ENCODE peak calls at places on chromosome 2, in seven cellular contexts. One of them, this sample, is unnamed.

GRCh38 chr2:162582357-162582798 is 238.4 kb downstream of the GCA start:
- DNase-seq in glutamatergic neuron: no peak
- DNase-seq in H4: peak
- DNase-seq in foreskin fibroblast: no peak
- DNase-seq in PC-9: peak
- DNase-seq in NCI-H1092: no peak
- DNase-seq in CD4-positive, CD25-positive, alpha-beta regulatory T cell: no peak
- DNase-seq in this sample: peak

GRCh38 chr2:9772999-9773904 is 70.0 kb upstream of the TAF1B start:
- DNase-seq in glutamatergic neuron: no peak
- DNase-seq in H4: no peak
- DNase-seq in foreskin fibroblast: no peak
- DNase-seq in PC-9: no peak
- DNase-seq in NCI-H1092: no peak
- DNase-seq in CD4-positive, CD25-positive, alpha-beta regulatory T cell: no peak
- DNase-seq in this sample: no peak

GRCh38 chr2:238165288-238165921 is 6.6 kb downstream of the ERFE start:
- DNase-seq in glutamatergic neuron: no peak
- DNase-seq in H4: no peak
- DNase-seq in foreskin fibroblast: no peak
- DNase-seq in PC-9: no peak
- DNase-seq in NCI-H1092: no peak
- DNase-seq in CD4-positive, CD25-positive, alpha-beta regulatory T cell: no peak
- DNase-seq in this sample: no peak

GRCh38 chr2:47724221-47724981 is 58.5 kb upstream of the MSH6 start:
- DNase-seq in glutamatergic neuron: no peak
- DNase-seq in H4: no peak
- DNase-seq in foreskin fibroblast: no peak
- DNase-seq in PC-9: no peak
- DNase-seq in NCI-H1092: no peak
- DNase-seq in CD4-positive, CD25-positive, alpha-beta regulatory T cell: no peak
- DNase-seq in this sample: no peak

GRCh38 chr2:82789886-82790276 is 1669.2 kb downstream of the SUCLG1 start:
- DNase-seq in glutamatergic neuron: no peak
- DNase-seq in H4: peak
- DNase-seq in foreskin fibroblast: peak
- DNase-seq in PC-9: no peak
- DNase-seq in NCI-H1092: no peak
- DNase-seq in CD4-positive, CD25-positive, alpha-beta regulatory T cell: no peak
- DNase-seq in this sample: peak

GRCh38 chr2:119929537-119929936 is 83.3 kb upstream of the EPB41L5 start:
- DNase-seq in glutamatergic neuron: no peak
- DNase-seq in H4: no peak
- DNase-seq in foreskin fibroblast: no peak
- DNase-seq in PC-9: no peak
- DNase-seq in NCI-H1092: no peak
- DNase-seq in CD4-positive, CD25-positive, alpha-beta regulatory T cell: peak
- DNase-seq in this sample: no peak

GRCh38 chr2:58601017-58601416 is 359.9 kb upstream of the FANCL start:
- DNase-seq in glutamatergic neuron: no peak
- DNase-seq in H4: no peak
- DNase-seq in foreskin fibroblast: peak
- DNase-seq in PC-9: no peak
- DNase-seq in NCI-H1092: no peak
- DNase-seq in CD4-positive, CD25-positive, alpha-beta regulatory T cell: no peak
- DNase-seq in this sample: no peak

GRCh38 chr2:19119326-19120001 is 239.0 kb downstream of the OSR1 start:
- DNase-seq in glutamatergic neuron: no peak
- DNase-seq in H4: no peak
- DNase-seq in foreskin fibroblast: no peak
- DNase-seq in PC-9: no peak
- DNase-seq in NCI-H1092: no peak
- DNase-seq in CD4-positive, CD25-positive, alpha-beta regulatory T cell: no peak
- DNase-seq in this sample: no peak

GRCh38 chr2:44852594-44852993 is 88.9 kb upstream of the SIX3 start:
- DNase-seq in glutamatergic neuron: no peak
- DNase-seq in H4: no peak
- DNase-seq in foreskin fibroblast: no peak
- DNase-seq in PC-9: no peak
- DNase-seq in NCI-H1092: no peak
- DNase-seq in CD4-positive, CD25-positive, alpha-beta regulatory T cell: no peak
- DNase-seq in this sample: no peak

GRCh38 chr2:54106631-54107454 is 8.6 kb upstream of the ACYP2 start:
- DNase-seq in glutamatergic neuron: no peak
- DNase-seq in H4: peak
- DNase-seq in foreskin fibroblast: peak
- DNase-seq in PC-9: peak
- DNase-seq in NCI-H1092: no peak
- DNase-seq in CD4-positive, CD25-positive, alpha-beta regulatory T cell: peak
- DNase-seq in this sample: peak

GRCh38 chr2:36731941-36732700 is 35.6 kb downstream of the VIT start:
- DNase-seq in glutamatergic neuron: no peak
- DNase-seq in H4: peak
- DNase-seq in foreskin fibroblast: peak
- DNase-seq in PC-9: peak
- DNase-seq in NCI-H1092: no peak
- DNase-seq in CD4-positive, CD25-positive, alpha-beta regulatory T cell: no peak
- DNase-seq in this sample: no peak

GRCh38 chr2:167756427-167756826 is 491.0 kb downstream of the STK39 start:
- DNase-seq in glutamatergic neuron: no peak
- DNase-seq in H4: no peak
- DNase-seq in foreskin fibroblast: no peak
- DNase-seq in PC-9: no peak
- DNase-seq in NCI-H1092: no peak
- DNase-seq in CD4-positive, CD25-positive, alpha-beta regulatory T cell: no peak
- DNase-seq in this sample: no peak

GRCh38 chr2:220104871-220105351 is 477.5 kb downstream of the SLC4A3 start:
- DNase-seq in glutamatergic neuron: no peak
- DNase-seq in H4: peak
- DNase-seq in foreskin fibroblast: peak
- DNase-seq in PC-9: no peak
- DNase-seq in NCI-H1092: no peak
- DNase-seq in CD4-positive, CD25-positive, alpha-beta regulatory T cell: no peak
- DNase-seq in this sample: no peak

GRCh38 chr2:102072741-102073140 is 69.8 kb upstream of the IL1R1 start:
- DNase-seq in glutamatergic neuron: no peak
- DNase-seq in H4: peak
- DNase-seq in foreskin fibroblast: peak
- DNase-seq in PC-9: no peak
- DNase-seq in NCI-H1092: no peak
- DNase-seq in CD4-positive, CD25-positive, alpha-beta regulatory T cell: no peak
- DNase-seq in this sample: no peak

GRCh38 chr2:112579280-112579679 is 5.1 kb upstream of the CHCHD5 start:
- DNase-seq in glutamatergic neuron: no peak
- DNase-seq in H4: peak
- DNase-seq in foreskin fibroblast: peak
- DNase-seq in PC-9: peak
- DNase-seq in NCI-H1092: no peak
- DNase-seq in CD4-positive, CD25-positive, alpha-beta regulatory T cell: no peak
- DNase-seq in this sample: no peak

GRCh38 chr2:37711831-37712230 is 40.4 kb upstream of the CDC42EP3 start:
- DNase-seq in glutamatergic neuron: no peak
- DNase-seq in H4: no peak
- DNase-seq in foreskin fibroblast: peak
- DNase-seq in PC-9: peak
- DNase-seq in NCI-H1092: no peak
- DNase-seq in CD4-positive, CD25-positive, alpha-beta regulatory T cell: no peak
- DNase-seq in this sample: no peak

GRCh38 chr2:28366496-28367282 is 26.0 kb upstream of the FOSL2 start:
- DNase-seq in glutamatergic neuron: no peak
- DNase-seq in H4: peak
- DNase-seq in foreskin fibroblast: no peak
- DNase-seq in PC-9: peak
- DNase-seq in NCI-H1092: no peak
- DNase-seq in CD4-positive, CD25-positive, alpha-beta regulatory T cell: peak
- DNase-seq in this sample: no peak

GRCh38 chr2:147538088-147538487 is 306.7 kb upstream of the ACVR2A start:
- DNase-seq in glutamatergic neuron: no peak
- DNase-seq in H4: no peak
- DNase-seq in foreskin fibroblast: no peak
- DNase-seq in PC-9: no peak
- DNase-seq in NCI-H1092: no peak
- DNase-seq in CD4-positive, CD25-positive, alpha-beta regulatory T cell: no peak
- DNase-seq in this sample: no peak

GRCh38 chr2:37809525-37809924 is 115.6 kb upstream of the RMDN2 start:
- DNase-seq in glutamatergic neuron: no peak
- DNase-seq in H4: no peak
- DNase-seq in foreskin fibroblast: peak
- DNase-seq in PC-9: no peak
- DNase-seq in NCI-H1092: no peak
- DNase-seq in CD4-positive, CD25-positive, alpha-beta regulatory T cell: peak
- DNase-seq in this sample: no peak

GRCh38 chr2:52510432-52510831 is 1257.2 kb upstream of the CHAC2 start:
- DNase-seq in glutamatergic neuron: no peak
- DNase-seq in H4: no peak
- DNase-seq in foreskin fibroblast: peak
- DNase-seq in PC-9: no peak
- DNase-seq in NCI-H1092: no peak
- DNase-seq in CD4-positive, CD25-positive, alpha-beta regulatory T cell: no peak
- DNase-seq in this sample: no peak

GRCh38 chr2:8684421-8684884 is 2.6 kb downstream of the ID2 start:
- DNase-seq in glutamatergic neuron: no peak
- DNase-seq in H4: no peak
- DNase-seq in foreskin fibroblast: peak
- DNase-seq in PC-9: no peak
- DNase-seq in NCI-H1092: no peak
- DNase-seq in CD4-positive, CD25-positive, alpha-beta regulatory T cell: peak
- DNase-seq in this sample: no peak

GRCh38 chr2:99496021-99496420 is 6.2 kb upstream of the REV1 start:
- DNase-seq in glutamatergic neuron: no peak
- DNase-seq in H4: no peak
- DNase-seq in foreskin fibroblast: no peak
- DNase-seq in PC-9: no peak
- DNase-seq in NCI-H1092: no peak
- DNase-seq in CD4-positive, CD25-positive, alpha-beta regulatory T cell: no peak
- DNase-seq in this sample: no peak

GRCh38 chr2:113886479-113887383 is 3.2 kb upstream of the ACTR3 start:
- DNase-seq in glutamatergic neuron: no peak
- DNase-seq in H4: peak
- DNase-seq in foreskin fibroblast: peak
- DNase-seq in PC-9: peak
- DNase-seq in NCI-H1092: no peak
- DNase-seq in CD4-positive, CD25-positive, alpha-beta regulatory T cell: peak
- DNase-seq in this sample: no peak

GRCh38 chr2:98730053-98730850 is 680 bp downstream of the MGAT4A start:
- DNase-seq in glutamatergic neuron: peak
- DNase-seq in H4: no peak
- DNase-seq in foreskin fibroblast: peak
- DNase-seq in PC-9: peak
- DNase-seq in NCI-H1092: peak
- DNase-seq in CD4-positive, CD25-positive, alpha-beta regulatory T cell: peak
- DNase-seq in this sample: peak

GRCh38 chr2:148876190-148876588 is 1.2 kb downstream of the KIF5C start:
- DNase-seq in glutamatergic neuron: peak
- DNase-seq in H4: no peak
- DNase-seq in foreskin fibroblast: no peak
- DNase-seq in PC-9: no peak
- DNase-seq in NCI-H1092: peak
- DNase-seq in CD4-positive, CD25-positive, alpha-beta regulatory T cell: peak
- DNase-seq in this sample: peak

GRCh38 chr2:46002947-46003346 is 294.3 kb upstream of the EPAS1 start:
- DNase-seq in glutamatergic neuron: no peak
- DNase-seq in H4: no peak
- DNase-seq in foreskin fibroblast: no peak
- DNase-seq in PC-9: no peak
- DNase-seq in NCI-H1092: no peak
- DNase-seq in CD4-positive, CD25-positive, alpha-beta regulatory T cell: no peak
- DNase-seq in this sample: no peak

GRCh38 chr2:121351521-121352318 is 66.7 kb upstream of the TFCP2L1 start:
- DNase-seq in glutamatergic neuron: no peak
- DNase-seq in H4: no peak
- DNase-seq in foreskin fibroblast: no peak
- DNase-seq in PC-9: no peak
- DNase-seq in NCI-H1092: no peak
- DNase-seq in CD4-positive, CD25-positive, alpha-beta regulatory T cell: no peak
- DNase-seq in this sample: no peak

GRCh38 chr2:84631985-84632384 is 115.7 kb downstream of the DNAH6 start:
- DNase-seq in glutamatergic neuron: no peak
- DNase-seq in H4: no peak
- DNase-seq in foreskin fibroblast: no peak
- DNase-seq in PC-9: no peak
- DNase-seq in NCI-H1092: no peak
- DNase-seq in CD4-positive, CD25-positive, alpha-beta regulatory T cell: no peak
- DNase-seq in this sample: no peak

GRCh38 chr2:41716497-41716896 is 331.3 kb upstream of the PKDCC start:
- DNase-seq in glutamatergic neuron: no peak
- DNase-seq in H4: no peak
- DNase-seq in foreskin fibroblast: no peak
- DNase-seq in PC-9: no peak
- DNase-seq in NCI-H1092: no peak
- DNase-seq in CD4-positive, CD25-positive, alpha-beta regulatory T cell: no peak
- DNase-seq in this sample: no peak

GRCh38 chr2:151262629-151263028 is 966 bp upstream of the RBM43 start:
- DNase-seq in glutamatergic neuron: no peak
- DNase-seq in H4: no peak
- DNase-seq in foreskin fibroblast: no peak
- DNase-seq in PC-9: no peak
- DNase-seq in NCI-H1092: no peak
- DNase-seq in CD4-positive, CD25-positive, alpha-beta regulatory T cell: no peak
- DNase-seq in this sample: no peak

GRCh38 chr2:219073413-219074129 is 12.8 kb upstream of the IHH start:
- DNase-seq in glutamatergic neuron: peak
- DNase-seq in H4: peak
- DNase-seq in foreskin fibroblast: peak
- DNase-seq in PC-9: no peak
- DNase-seq in NCI-H1092: peak
- DNase-seq in CD4-positive, CD25-positive, alpha-beta regulatory T cell: peak
- DNase-seq in this sample: peak

GRCh38 chr2:19887508-19887907 is 14.3 kb downstream of the TTC32 start:
- DNase-seq in glutamatergic neuron: no peak
- DNase-seq in H4: no peak
- DNase-seq in foreskin fibroblast: no peak
- DNase-seq in PC-9: no peak
- DNase-seq in NCI-H1092: no peak
- DNase-seq in CD4-positive, CD25-positive, alpha-beta regulatory T cell: no peak
- DNase-seq in this sample: no peak

GRCh38 chr2:216155954-216156353 is 46.8 kb downstream of the XRCC5 start:
- DNase-seq in glutamatergic neuron: no peak
- DNase-seq in H4: no peak
- DNase-seq in foreskin fibroblast: no peak
- DNase-seq in PC-9: no peak
- DNase-seq in NCI-H1092: no peak
- DNase-seq in CD4-positive, CD25-positive, alpha-beta regulatory T cell: no peak
- DNase-seq in this sample: no peak

GRCh38 chr2:88006912-88007439 is 9.4 kb downstream of the RNU2-63P start:
- DNase-seq in glutamatergic neuron: peak
- DNase-seq in H4: no peak
- DNase-seq in foreskin fibroblast: no peak
- DNase-seq in PC-9: no peak
- DNase-seq in NCI-H1092: no peak
- DNase-seq in CD4-positive, CD25-positive, alpha-beta regulatory T cell: no peak
- DNase-seq in this sample: no peak

GRCh38 chr2:137173514-137173913 is 408.2 kb downstream of the THSD7B start:
- DNase-seq in glutamatergic neuron: no peak
- DNase-seq in H4: peak
- DNase-seq in foreskin fibroblast: peak
- DNase-seq in PC-9: no peak
- DNase-seq in NCI-H1092: no peak
- DNase-seq in CD4-positive, CD25-positive, alpha-beta regulatory T cell: no peak
- DNase-seq in this sample: peak

This sample was measured in HuH-7.